ENCODE peak calls at places on chromosomes 16 and 17, in nine cellular contexts. One of them, this sample, is unnamed.

GRCh38 chr17:76844485-76844829 is 23.7 kb upstream of the MGAT5B start:
- DNase-seq in HEK293T: no peak
- DNase-seq in NCI-H2081: no peak
- DNase-seq in activated CD8-positive, alpha-beta memory T cell treated with anti-CD3 and anti-CD28 coated beads, Interleukin-2, amount 50 U/mL, for 48 hours: no peak
- DNase-seq in stimulated activated CD8-positive, alpha-beta memory T cell treated with anti-CD3 and anti-CD28 coated beads, Interleukin-15, amount 100 ng/mL, for 48 hours: no peak
- DNase-seq in type B pancreatic cell: no peak
- DNase-seq in stimulated activated naive CD8-positive, alpha-beta T cell treated with anti-CD3 and anti-CD28 coated beads, Interleukin-15, amount 100 ng/mL, for 72 hours: no peak
- DNase-seq in GM03348: no peak
- DNase-seq in adrenal gland: no peak
- DNase-seq in this sample: no peak

GRCh38 chr17:9174779-9175574 is 153.7 kb downstream of the NTN1 start:
- DNase-seq in GM03348: no peak
- DNase-seq in NCI-H2081: no peak
- DNase-seq in activated CD8-positive, alpha-beta memory T cell treated with anti-CD3 and anti-CD28 coated beads, Interleukin-2, amount 50 U/mL, for 48 hours: no peak
- DNase-seq in stimulated activated CD8-positive, alpha-beta memory T cell treated with anti-CD3 and anti-CD28 coated beads, Interleukin-15, amount 100 ng/mL, for 48 hours: no peak
- DNase-seq in HEK293T: no peak
- DNase-seq in adrenal gland: no peak
- DNase-seq in type B pancreatic cell: no peak
- DNase-seq in stimulated activated naive CD8-positive, alpha-beta T cell treated with anti-CD3 and anti-CD28 coated beads, Interleukin-15, amount 100 ng/mL, for 72 hours: no peak
- DNase-seq in this sample: no peak

GRCh38 chr16:1487395-1488053 is 1.2 kb downstream of the PTX4 start:
- DNase-seq in NCI-H2081: no peak
- DNase-seq in GM03348: no peak
- DNase-seq in HEK293T: no peak
- DNase-seq in stimulated activated CD8-positive, alpha-beta memory T cell treated with anti-CD3 and anti-CD28 coated beads, Interleukin-15, amount 100 ng/mL, for 48 hours: no peak
- DNase-seq in activated CD8-positive, alpha-beta memory T cell treated with anti-CD3 and anti-CD28 coated beads, Interleukin-2, amount 50 U/mL, for 48 hours: no peak
- DNase-seq in adrenal gland: no peak
- DNase-seq in type B pancreatic cell: peak
- DNase-seq in stimulated activated naive CD8-positive, alpha-beta T cell treated with anti-CD3 and anti-CD28 coated beads, Interleukin-15, amount 100 ng/mL, for 72 hours: no peak
- DNase-seq in this sample: no peak

GRCh38 chr16:3099732-3100499 is 822 bp upstream of the ZSCAN10 start:
- DNase-seq in activated CD8-positive, alpha-beta memory T cell treated with anti-CD3 and anti-CD28 coated beads, Interleukin-2, amount 50 U/mL, for 48 hours: peak
- DNase-seq in GM03348: peak
- DNase-seq in stimulated activated CD8-positive, alpha-beta memory T cell treated with anti-CD3 and anti-CD28 coated beads, Interleukin-15, amount 100 ng/mL, for 48 hours: peak
- DNase-seq in stimulated activated naive CD8-positive, alpha-beta T cell treated with anti-CD3 and anti-CD28 coated beads, Interleukin-15, amount 100 ng/mL, for 72 hours: peak
- DNase-seq in adrenal gland: peak
- DNase-seq in HEK293T: peak
- DNase-seq in type B pancreatic cell: peak
- DNase-seq in NCI-H2081: peak
- DNase-seq in this sample: peak

GRCh38 chr16:53692146-53692545 is 11.5 kb downstream of the RPGRIP1L start:
- DNase-seq in GM03348: no peak
- DNase-seq in stimulated activated CD8-positive, alpha-beta memory T cell treated with anti-CD3 and anti-CD28 coated beads, Interleukin-15, amount 100 ng/mL, for 48 hours: no peak
- DNase-seq in NCI-H2081: no peak
- DNase-seq in adrenal gland: no peak
- DNase-seq in stimulated activated naive CD8-positive, alpha-beta T cell treated with anti-CD3 and anti-CD28 coated beads, Interleukin-15, amount 100 ng/mL, for 72 hours: no peak
- DNase-seq in activated CD8-positive, alpha-beta memory T cell treated with anti-CD3 and anti-CD28 coated beads, Interleukin-2, amount 50 U/mL, for 48 hours: no peak
- DNase-seq in HEK293T: no peak
- DNase-seq in type B pancreatic cell: no peak
- DNase-seq in this sample: no peak

GRCh38 chr16:53043462-53043861 is 9.2 kb downstream of the CHD9NB start:
- DNase-seq in NCI-H2081: no peak
- DNase-seq in stimulated activated naive CD8-positive, alpha-beta T cell treated with anti-CD3 and anti-CD28 coated beads, Interleukin-15, amount 100 ng/mL, for 72 hours: no peak
- DNase-seq in HEK293T: no peak
- DNase-seq in activated CD8-positive, alpha-beta memory T cell treated with anti-CD3 and anti-CD28 coated beads, Interleukin-2, amount 50 U/mL, for 48 hours: no peak
- DNase-seq in type B pancreatic cell: no peak
- DNase-seq in stimulated activated CD8-positive, alpha-beta memory T cell treated with anti-CD3 and anti-CD28 coated beads, Interleukin-15, amount 100 ng/mL, for 48 hours: no peak
- DNase-seq in adrenal gland: no peak
- DNase-seq in GM03348: peak
- DNase-seq in this sample: no peak

GRCh38 chr17:45116434-45117016 is 15.8 kb downstream of the PLCD3 start:
- DNase-seq in adrenal gland: no peak
- DNase-seq in stimulated activated naive CD8-positive, alpha-beta T cell treated with anti-CD3 and anti-CD28 coated beads, Interleukin-15, amount 100 ng/mL, for 72 hours: no peak
- DNase-seq in activated CD8-positive, alpha-beta memory T cell treated with anti-CD3 and anti-CD28 coated beads, Interleukin-2, amount 50 U/mL, for 48 hours: no peak
- DNase-seq in HEK293T: no peak
- DNase-seq in NCI-H2081: no peak
- DNase-seq in GM03348: no peak
- DNase-seq in stimulated activated CD8-positive, alpha-beta memory T cell treated with anti-CD3 and anti-CD28 coated beads, Interleukin-15, amount 100 ng/mL, for 48 hours: no peak
- DNase-seq in type B pancreatic cell: no peak
- DNase-seq in this sample: no peak

GRCh38 chr17:2040219-2040827 is 1.5 kb upstream of the OVCA2 start:
- DNase-seq in stimulated activated CD8-positive, alpha-beta memory T cell treated with anti-CD3 and anti-CD28 coated beads, Interleukin-15, amount 100 ng/mL, for 48 hours: no peak
- DNase-seq in GM03348: no peak
- DNase-seq in HEK293T: no peak
- DNase-seq in NCI-H2081: no peak
- DNase-seq in stimulated activated naive CD8-positive, alpha-beta T cell treated with anti-CD3 and anti-CD28 coated beads, Interleukin-15, amount 100 ng/mL, for 72 hours: no peak
- DNase-seq in type B pancreatic cell: no peak
- DNase-seq in activated CD8-positive, alpha-beta memory T cell treated with anti-CD3 and anti-CD28 coated beads, Interleukin-2, amount 50 U/mL, for 48 hours: no peak
- DNase-seq in adrenal gland: no peak
- DNase-seq in this sample: no peak

GRCh38 chr17:57486978-57487377 is 230.7 kb downstream of the MSI2 start:
- DNase-seq in stimulated activated naive CD8-positive, alpha-beta T cell treated with anti-CD3 and anti-CD28 coated beads, Interleukin-15, amount 100 ng/mL, for 72 hours: no peak
- DNase-seq in HEK293T: no peak
- DNase-seq in activated CD8-positive, alpha-beta memory T cell treated with anti-CD3 and anti-CD28 coated beads, Interleukin-2, amount 50 U/mL, for 48 hours: no peak
- DNase-seq in adrenal gland: no peak
- DNase-seq in type B pancreatic cell: no peak
- DNase-seq in NCI-H2081: no peak
- DNase-seq in stimulated activated CD8-positive, alpha-beta memory T cell treated with anti-CD3 and anti-CD28 coated beads, Interleukin-15, amount 100 ng/mL, for 48 hours: no peak
- DNase-seq in GM03348: no peak
- DNase-seq in this sample: no peak

GRCh38 chr16:87236516-87237115 is 80.6 kb downstream of the C16orf95 start:
- DNase-seq in stimulated activated naive CD8-positive, alpha-beta T cell treated with anti-CD3 and anti-CD28 coated beads, Interleukin-15, amount 100 ng/mL, for 72 hours: no peak
- DNase-seq in type B pancreatic cell: no peak
- DNase-seq in NCI-H2081: no peak
- DNase-seq in HEK293T: no peak
- DNase-seq in adrenal gland: no peak
- DNase-seq in activated CD8-positive, alpha-beta memory T cell treated with anti-CD3 and anti-CD28 coated beads, Interleukin-2, amount 50 U/mL, for 48 hours: no peak
- DNase-seq in GM03348: no peak
- DNase-seq in stimulated activated CD8-positive, alpha-beta memory T cell treated with anti-CD3 and anti-CD28 coated beads, Interleukin-15, amount 100 ng/mL, for 48 hours: no peak
- DNase-seq in this sample: no peak

GRCh38 chr17:77416096-77416713 is 275.4 kb downstream of the SEC14L1 start:
- DNase-seq in GM03348: no peak
- DNase-seq in activated CD8-positive, alpha-beta memory T cell treated with anti-CD3 and anti-CD28 coated beads, Interleukin-2, amount 50 U/mL, for 48 hours: no peak
- DNase-seq in HEK293T: no peak
- DNase-seq in stimulated activated CD8-positive, alpha-beta memory T cell treated with anti-CD3 and anti-CD28 coated beads, Interleukin-15, amount 100 ng/mL, for 48 hours: no peak
- DNase-seq in adrenal gland: no peak
- DNase-seq in type B pancreatic cell: no peak
- DNase-seq in stimulated activated naive CD8-positive, alpha-beta T cell treated with anti-CD3 and anti-CD28 coated beads, Interleukin-15, amount 100 ng/mL, for 72 hours: no peak
- DNase-seq in NCI-H2081: no peak
- DNase-seq in this sample: no peak

GRCh38 chr16:79876332-79876730 is 275.8 kb upstream of the MAF start:
- DNase-seq in NCI-H2081: no peak
- DNase-seq in activated CD8-positive, alpha-beta memory T cell treated with anti-CD3 and anti-CD28 coated beads, Interleukin-2, amount 50 U/mL, for 48 hours: no peak
- DNase-seq in HEK293T: no peak
- DNase-seq in GM03348: no peak
- DNase-seq in type B pancreatic cell: no peak
- DNase-seq in adrenal gland: no peak
- DNase-seq in stimulated activated CD8-positive, alpha-beta memory T cell treated with anti-CD3 and anti-CD28 coated beads, Interleukin-15, amount 100 ng/mL, for 48 hours: no peak
- DNase-seq in stimulated activated naive CD8-positive, alpha-beta T cell treated with anti-CD3 and anti-CD28 coated beads, Interleukin-15, amount 100 ng/mL, for 72 hours: no peak
- DNase-seq in this sample: no peak

GRCh38 chr16:886084-886543 is 84.7 kb downstream of the LMF1 start:
- DNase-seq in HEK293T: no peak
- DNase-seq in GM03348: no peak
- DNase-seq in stimulated activated naive CD8-positive, alpha-beta T cell treated with anti-CD3 and anti-CD28 coated beads, Interleukin-15, amount 100 ng/mL, for 72 hours: no peak
- DNase-seq in activated CD8-positive, alpha-beta memory T cell treated with anti-CD3 and anti-CD28 coated beads, Interleukin-2, amount 50 U/mL, for 48 hours: no peak
- DNase-seq in adrenal gland: no peak
- DNase-seq in stimulated activated CD8-positive, alpha-beta memory T cell treated with anti-CD3 and anti-CD28 coated beads, Interleukin-15, amount 100 ng/mL, for 48 hours: no peak
- DNase-seq in NCI-H2081: no peak
- DNase-seq in type B pancreatic cell: no peak
- DNase-seq in this sample: no peak

GRCh38 chr17:35731239-35731931 is at the start of gene RASL10B:
- DNase-seq in NCI-H2081: peak
- DNase-seq in stimulated activated naive CD8-positive, alpha-beta T cell treated with anti-CD3 and anti-CD28 coated beads, Interleukin-15, amount 100 ng/mL, for 72 hours: peak
- DNase-seq in stimulated activated CD8-positive, alpha-beta memory T cell treated with anti-CD3 and anti-CD28 coated beads, Interleukin-15, amount 100 ng/mL, for 48 hours: peak
- DNase-seq in GM03348: peak
- DNase-seq in HEK293T: peak
- DNase-seq in type B pancreatic cell: peak
- DNase-seq in adrenal gland: peak
- DNase-seq in activated CD8-positive, alpha-beta memory T cell treated with anti-CD3 and anti-CD28 coated beads, Interleukin-2, amount 50 U/mL, for 48 hours: peak
- DNase-seq in this sample: peak

GRCh38 chr16:68980695-68981315 is 124.6 kb upstream of the HAS3 start:
- DNase-seq in adrenal gland: no peak
- DNase-seq in stimulated activated naive CD8-positive, alpha-beta T cell treated with anti-CD3 and anti-CD28 coated beads, Interleukin-15, amount 100 ng/mL, for 72 hours: no peak
- DNase-seq in activated CD8-positive, alpha-beta memory T cell treated with anti-CD3 and anti-CD28 coated beads, Interleukin-2, amount 50 U/mL, for 48 hours: no peak
- DNase-seq in HEK293T: no peak
- DNase-seq in type B pancreatic cell: no peak
- DNase-seq in stimulated activated CD8-positive, alpha-beta memory T cell treated with anti-CD3 and anti-CD28 coated beads, Interleukin-15, amount 100 ng/mL, for 48 hours: no peak
- DNase-seq in GM03348: no peak
- DNase-seq in NCI-H2081: no peak
- DNase-seq in this sample: no peak

GRCh38 chr17:45791935-45792334 is 7.8 kb downstream of the CRHR1 start:
- DNase-seq in stimulated activated naive CD8-positive, alpha-beta T cell treated with anti-CD3 and anti-CD28 coated beads, Interleukin-15, amount 100 ng/mL, for 72 hours: no peak
- DNase-seq in GM03348: no peak
- DNase-seq in NCI-H2081: no peak
- DNase-seq in HEK293T: no peak
- DNase-seq in adrenal gland: no peak
- DNase-seq in stimulated activated CD8-positive, alpha-beta memory T cell treated with anti-CD3 and anti-CD28 coated beads, Interleukin-15, amount 100 ng/mL, for 48 hours: no peak
- DNase-seq in activated CD8-positive, alpha-beta memory T cell treated with anti-CD3 and anti-CD28 coated beads, Interleukin-2, amount 50 U/mL, for 48 hours: no peak
- DNase-seq in type B pancreatic cell: no peak
- DNase-seq in this sample: no peak

GRCh38 chr17:48484256-48484655 is 46.6 kb downstream of the HOXB1 start:
- DNase-seq in HEK293T: no peak
- DNase-seq in adrenal gland: no peak
- DNase-seq in GM03348: peak
- DNase-seq in stimulated activated CD8-positive, alpha-beta memory T cell treated with anti-CD3 and anti-CD28 coated beads, Interleukin-15, amount 100 ng/mL, for 48 hours: no peak
- DNase-seq in type B pancreatic cell: no peak
- DNase-seq in stimulated activated naive CD8-positive, alpha-beta T cell treated with anti-CD3 and anti-CD28 coated beads, Interleukin-15, amount 100 ng/mL, for 72 hours: no peak
- DNase-seq in activated CD8-positive, alpha-beta memory T cell treated with anti-CD3 and anti-CD28 coated beads, Interleukin-2, amount 50 U/mL, for 48 hours: no peak
- DNase-seq in NCI-H2081: no peak
- DNase-seq in this sample: peak

GRCh38 chr17:16980061-16980460 is 8.1 kb upstream of the TNFRSF13B start:
- DNase-seq in stimulated activated naive CD8-positive, alpha-beta T cell treated with anti-CD3 and anti-CD28 coated beads, Interleukin-15, amount 100 ng/mL, for 72 hours: no peak
- DNase-seq in activated CD8-positive, alpha-beta memory T cell treated with anti-CD3 and anti-CD28 coated beads, Interleukin-2, amount 50 U/mL, for 48 hours: no peak
- DNase-seq in GM03348: no peak
- DNase-seq in stimulated activated CD8-positive, alpha-beta memory T cell treated with anti-CD3 and anti-CD28 coated beads, Interleukin-15, amount 100 ng/mL, for 48 hours: no peak
- DNase-seq in adrenal gland: no peak
- DNase-seq in HEK293T: no peak
- DNase-seq in type B pancreatic cell: no peak
- DNase-seq in NCI-H2081: no peak
- DNase-seq in this sample: no peak

GRCh38 chr16:75319513-75320401 is 68.3 kb upstream of the BCAR1 start:
- DNase-seq in adrenal gland: no peak
- DNase-seq in stimulated activated CD8-positive, alpha-beta memory T cell treated with anti-CD3 and anti-CD28 coated beads, Interleukin-15, amount 100 ng/mL, for 48 hours: no peak
- DNase-seq in GM03348: peak
- DNase-seq in activated CD8-positive, alpha-beta memory T cell treated with anti-CD3 and anti-CD28 coated beads, Interleukin-2, amount 50 U/mL, for 48 hours: no peak
- DNase-seq in type B pancreatic cell: no peak
- DNase-seq in NCI-H2081: no peak
- DNase-seq in stimulated activated naive CD8-positive, alpha-beta T cell treated with anti-CD3 and anti-CD28 coated beads, Interleukin-15, amount 100 ng/mL, for 72 hours: peak
- DNase-seq in HEK293T: no peak
- DNase-seq in this sample: peak

GRCh38 chr16:21100447-21100846 is 50.2 kb downstream of the DNAH3 start:
- DNase-seq in stimulated activated CD8-positive, alpha-beta memory T cell treated with anti-CD3 and anti-CD28 coated beads, Interleukin-15, amount 100 ng/mL, for 48 hours: no peak
- DNase-seq in type B pancreatic cell: no peak
- DNase-seq in stimulated activated naive CD8-positive, alpha-beta T cell treated with anti-CD3 and anti-CD28 coated beads, Interleukin-15, amount 100 ng/mL, for 72 hours: no peak
- DNase-seq in GM03348: peak
- DNase-seq in NCI-H2081: no peak
- DNase-seq in HEK293T: no peak
- DNase-seq in activated CD8-positive, alpha-beta memory T cell treated with anti-CD3 and anti-CD28 coated beads, Interleukin-2, amount 50 U/mL, for 48 hours: no peak
- DNase-seq in adrenal gland: no peak
- DNase-seq in this sample: peak

GRCh38 chr17:151004-151403 is 13.6 kb downstream of the SCGB1C2 start:
- DNase-seq in type B pancreatic cell: no peak
- DNase-seq in adrenal gland: no peak
- DNase-seq in stimulated activated naive CD8-positive, alpha-beta T cell treated with anti-CD3 and anti-CD28 coated beads, Interleukin-15, amount 100 ng/mL, for 72 hours: no peak
- DNase-seq in activated CD8-positive, alpha-beta memory T cell treated with anti-CD3 and anti-CD28 coated beads, Interleukin-2, amount 50 U/mL, for 48 hours: no peak
- DNase-seq in stimulated activated CD8-positive, alpha-beta memory T cell treated with anti-CD3 and anti-CD28 coated beads, Interleukin-15, amount 100 ng/mL, for 48 hours: no peak
- DNase-seq in NCI-H2081: no peak
- DNase-seq in GM03348: no peak
- DNase-seq in HEK293T: no peak
- DNase-seq in this sample: no peak

GRCh38 chr17:61400058-61400785 is 579 bp downstream of the TBX2 start:
- DNase-seq in activated CD8-positive, alpha-beta memory T cell treated with anti-CD3 and anti-CD28 coated beads, Interleukin-2, amount 50 U/mL, for 48 hours: no peak
- DNase-seq in adrenal gland: no peak
- DNase-seq in stimulated activated naive CD8-positive, alpha-beta T cell treated with anti-CD3 and anti-CD28 coated beads, Interleukin-15, amount 100 ng/mL, for 72 hours: no peak
- DNase-seq in NCI-H2081: no peak
- DNase-seq in stimulated activated CD8-positive, alpha-beta memory T cell treated with anti-CD3 and anti-CD28 coated beads, Interleukin-15, amount 100 ng/mL, for 48 hours: no peak
- DNase-seq in type B pancreatic cell: no peak
- DNase-seq in HEK293T: peak
- DNase-seq in GM03348: peak
- DNase-seq in this sample: peak

GRCh38 chr16:55559233-55559632 is 7.3 kb upstream of the CAPNS2 start:
- DNase-seq in NCI-H2081: no peak
- DNase-seq in type B pancreatic cell: no peak
- DNase-seq in GM03348: no peak
- DNase-seq in HEK293T: no peak
- DNase-seq in adrenal gland: no peak
- DNase-seq in stimulated activated naive CD8-positive, alpha-beta T cell treated with anti-CD3 and anti-CD28 coated beads, Interleukin-15, amount 100 ng/mL, for 72 hours: no peak
- DNase-seq in stimulated activated CD8-positive, alpha-beta memory T cell treated with anti-CD3 and anti-CD28 coated beads, Interleukin-15, amount 100 ng/mL, for 48 hours: no peak
- DNase-seq in activated CD8-positive, alpha-beta memory T cell treated with anti-CD3 and anti-CD28 coated beads, Interleukin-2, amount 50 U/mL, for 48 hours: no peak
- DNase-seq in this sample: peak

This sample was measured in astrocyte of the hippocampus.